ENCODE peak calls at places on chromosomes 16 and 17, in five cellular contexts. F is progenitor cell of endocrine pancreas, T is Peyer's patch, H is lower lobe of right lung, E is thoracic aorta. P is an unnamed sample.

GRCh38 chr16:29710227-29711219 is 31.5 kb downstream of the QPRT start:
- DNase-seq in H (peak), T (no peak), E (no peak), F (no peak), P (peak)

GRCh38 chr17:81156866-81157805 is 8.2 kb upstream of the PVALEF start:
- DNase-seq in T (no peak), H (no peak), F (no peak), E (no peak), P (no peak)

GRCh38 chr16:25297151-25297787 is 39.6 kb upstream of the ZKSCAN2 start:
- DNase-seq in T (no peak), F (no peak), H (no peak), E (no peak), P (no peak)

GRCh38 chr17:48646183-48647102 is 20.3 kb upstream of the HOXB9 start:
- DNase-seq in E (no peak), F (no peak), H (no peak), T (peak), P (no peak)

GRCh38 chr16:75391254-75391653 is 42.0 kb downstream of the CFDP1 start:
- DNase-seq in F (no peak), T (no peak), H (no peak), E (no peak), P (no peak)

GRCh38 chr16:49592507-49593422 is 219.2 kb downstream of the C16orf78 start:
- DNase-seq in H (no peak), T (no peak), E (no peak), F (peak), P (peak)

GRCh38 chr16:17224859-17225258 is 245.9 kb downstream of the XYLT1 start:
- DNase-seq in T (no peak), E (peak), F (no peak), H (no peak), P (peak)

GRCh38 chr16:21097151-21097550 is 53.5 kb downstream of the DNAH3 start:
- DNase-seq in H (no peak), E (no peak), T (no peak), F (no peak), P (no peak)

GRCh38 chr16:88804552-88805339 is 1.2 kb downstream of the CDT1 start:
- DNase-seq in H (no peak), E (no peak), F (no peak), T (no peak), P (peak)

GRCh38 chr17:49249890-49250522 is 19.4 kb upstream of the PHOSPHO1 start:
- DNase-seq in F (no peak), E (no peak), T (no peak), H (no peak), P (no peak)

GRCh38 chr16:82763371-82763770 is 136.6 kb downstream of the CDH13 start:
- DNase-seq in E (no peak), T (no peak), F (no peak), H (no peak), P (no peak)

GRCh38 chr17:43949777-43950176 is 4.0 kb downstream of the PYY start:
- DNase-seq in E (no peak), H (no peak), F (no peak), T (no peak), P (no peak)

GRCh38 chr17:30433514-30433913 is 43.7 kb upstream of the GOSR1 start:
- DNase-seq in E (no peak), T (no peak), H (no peak), F (no peak), P (peak)

GRCh38 chr17:62597920-62598319 is 29.6 kb upstream of the MRC2 start:
- DNase-seq in T (no peak), H (no peak), F (no peak), E (no peak), P (peak)

GRCh38 chr17:4833941-4834501 is 881 bp downstream of the MINK1 start:
- DNase-seq in E (no peak), T (peak), F (no peak), H (peak), P (peak)

DNA sequence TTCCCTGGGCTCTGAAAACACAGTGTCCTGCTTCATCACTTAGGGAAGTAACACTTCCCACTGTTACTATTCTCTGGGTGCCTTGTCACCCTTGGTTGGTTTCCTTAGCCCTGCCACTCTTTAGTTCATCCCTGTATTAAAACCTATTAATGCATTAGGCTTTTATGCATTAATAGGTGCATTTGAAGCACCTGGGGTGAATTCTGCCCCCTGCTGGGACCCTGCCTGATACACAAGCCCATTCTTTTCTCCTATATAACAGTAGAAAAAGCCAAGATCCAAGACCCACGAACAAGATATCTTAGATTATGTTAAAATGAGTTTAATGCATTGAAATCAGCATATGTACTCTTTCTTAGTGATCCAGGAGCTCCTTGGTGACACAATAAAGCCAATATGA is 235.7 kb downstream of the PMP22 start:
- DNase-seq in T (no peak), H (no peak), F (no peak), E (no peak), P (no peak)
- TF ChIP-seq CTCF in T (no peak), H (no peak), F (peak), E (no peak), P (peak)

GRCh38 chr17:28404812-28405570 is 1.0 kb downstream of the SLC46A1 start:
- DNase-seq in E (no peak), F (no peak), T (peak), H (peak), P (no peak)

GRCh38 chr17:28402224-28402630 is 3.8 kb downstream of the SLC46A1 start:
- DNase-seq in F (no peak), T (no peak), H (no peak), E (no peak), P (no peak)

GRCh38 chr17:28402844-28403243 is 3.2 kb downstream of the SLC46A1 start:
- DNase-seq in H (no peak), T (no peak), E (no peak), F (no peak), P (no peak)

GRCh38 chr17:28404461-28404811 is 1.6 kb downstream of the SLC46A1 start:
- DNase-seq in H (peak), F (no peak), E (no peak), T (no peak), P (no peak)

DNA sequence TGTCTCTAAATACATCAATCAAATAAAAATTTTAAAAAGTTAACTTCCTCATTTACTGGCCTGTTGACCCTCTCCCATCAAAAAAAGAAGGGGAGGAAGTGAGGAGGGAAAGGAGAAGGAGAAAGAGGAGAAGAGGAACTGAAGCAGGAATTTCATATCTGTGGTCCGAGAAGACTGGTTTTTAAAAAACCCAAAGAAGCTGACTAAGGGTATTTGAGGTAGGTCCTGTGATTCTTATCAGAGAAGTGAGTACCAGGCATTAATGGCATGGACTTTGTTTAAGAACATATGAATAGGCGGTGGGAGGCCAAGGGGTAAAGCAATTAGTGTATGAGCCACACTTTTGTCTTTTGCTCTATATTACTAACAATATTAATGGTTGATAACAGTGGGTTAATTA is 2.0 kb downstream of the SLC46A1 start:
- DNase-seq in F (no peak), T (no peak), H (no peak), E (no peak), P (no peak)
- TF ChIP-seq CTCF in F (no peak), T (no peak), H (no peak), E (no peak), P (no peak)

GRCh38 chr17:7706631-7707354 is 1.8 kb downstream of the EFNB3 start:
- DNase-seq in F (no peak), E (no peak), T (no peak), H (no peak), P (no peak)

GRCh38 chr17:7709031-7709430 is 4.0 kb downstream of the EFNB3 start:
- DNase-seq in E (no peak), F (no peak), H (no peak), T (no peak), P (no peak)

GRCh38 chr17:7707858-7708750 is 3.1 kb downstream of the EFNB3 start:
- DNase-seq in F (no peak), E (no peak), T (no peak), H (no peak), P (no peak)

GRCh38 chr17:7705269-7706255 is 560 bp downstream of the EFNB3 start:
- DNase-seq in T (peak), E (no peak), F (no peak), H (no peak), P (no peak)

GRCh38 chr17:7707446-7707845 is 2.4 kb downstream of the EFNB3 start:
- DNase-seq in H (no peak), F (no peak), T (peak), E (no peak), P (no peak)
- TF ChIP-seq CTCF in H (no peak), F (no peak), T (no peak), E (no peak), P (no peak)

GRCh38 chr17:61152898-61153297 is 246.7 kb upstream of the TBX2 start:
- DNase-seq in E (no peak), T (no peak), F (no peak), H (no peak), P (no peak)
- TF ChIP-seq CTCF in E (no peak), T (no peak), F (no peak), H (no peak), P (no peak)

GRCh38 chr17:32161506-32162365 is 19.4 kb downstream of the RHOT1 start:
- DNase-seq in F (no peak), E (no peak), T (peak), H (no peak), P (peak)

GRCh38 chr17:32159586-32160438 is 17.5 kb downstream of the RHOT1 start:
- DNase-seq in H (no peak), F (no peak), T (no peak), E (no peak), P (no peak)

GRCh38 chr17:32161029-32161428 is 18.7 kb downstream of the RHOT1 start:
- DNase-seq in E (no peak), H (no peak), T (no peak), F (no peak), P (no peak)

GRCh38 chr17:32158870-32159585 is 16.7 kb downstream of the RHOT1 start:
- DNase-seq in T (no peak), F (no peak), H (no peak), E (no peak), P (no peak)

DNA sequence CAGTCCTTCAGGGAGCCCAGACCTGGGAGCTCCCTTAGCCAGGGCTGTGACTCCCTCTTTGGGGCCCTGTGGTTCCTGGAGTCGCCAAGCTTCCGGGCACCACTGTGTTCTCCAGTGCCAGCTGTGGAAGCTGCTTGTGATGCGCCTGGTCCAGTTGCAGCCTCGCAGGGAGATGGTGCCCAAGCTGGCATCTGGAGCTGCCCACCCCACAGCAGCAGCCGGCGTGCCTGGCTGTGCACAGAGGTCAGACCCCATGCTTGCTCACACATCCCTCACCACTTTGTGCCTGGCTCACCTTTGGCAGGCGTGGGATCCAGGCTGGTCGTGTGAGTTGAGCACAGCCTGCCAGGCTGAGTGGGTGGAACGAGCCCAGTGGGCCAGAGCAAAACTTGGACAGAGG is 18.2 kb downstream of the RHOT1 start:
- DNase-seq in T (no peak), E (no peak), F (no peak), H (no peak), P (no peak)
- TF ChIP-seq CTCF in T (no peak), E (no peak), F (no peak), H (no peak), P (no peak)

GRCh38 chr16:1762879-1763520 is 8.3 kb downstream of the NME3 start:
- DNase-seq in T (no peak), F (no peak), E (no peak), H (no peak), P (no peak)

GRCh38 chr16:1765826-1766225 is 5.5 kb downstream of the NME3 start:
- DNase-seq in T (no peak), F (no peak), E (no peak), H (no peak), P (no peak)

GRCh38 chr16:1762196-1762878 is 9.0 kb downstream of the NME3 start:
- DNase-seq in H (no peak), F (no peak), E (no peak), T (no peak), P (no peak)

GRCh38 chr16:1764971-1765370 is 6.4 kb downstream of the NME3 start:
- DNase-seq in T (no peak), F (no peak), H (no peak), E (no peak), P (no peak)

GRCh38 chr16:1763521-1764511 is 7.5 kb downstream of the NME3 start:
- DNase-seq in H (no peak), T (no peak), E (no peak), F (no peak), P (no peak)
- TF ChIP-seq CTCF in H (no peak), T (no peak), E (no peak), F (peak), P (peak)

GRCh38 chr17:61411944-61412859 is 12.6 kb downstream of the TBX2 start:
- DNase-seq in T (peak), H (peak), F (peak), E (no peak), P (peak)

GRCh38 chr17:61411114-61411943 is 11.7 kb downstream of the TBX2 start:
- DNase-seq in F (peak), H (peak), T (peak), E (no peak), P (no peak)

GRCh38 chr17:61410100-61410551 is 10.5 kb downstream of the TBX2 start:
- DNase-seq in F (no peak), H (peak), E (no peak), T (peak), P (no peak)

GRCh38 chr17:61409301-61410099 is 9.9 kb downstream of the TBX2 start:
- DNase-seq in H (peak), T (peak), F (peak), E (no peak), P (peak)

DNA sequence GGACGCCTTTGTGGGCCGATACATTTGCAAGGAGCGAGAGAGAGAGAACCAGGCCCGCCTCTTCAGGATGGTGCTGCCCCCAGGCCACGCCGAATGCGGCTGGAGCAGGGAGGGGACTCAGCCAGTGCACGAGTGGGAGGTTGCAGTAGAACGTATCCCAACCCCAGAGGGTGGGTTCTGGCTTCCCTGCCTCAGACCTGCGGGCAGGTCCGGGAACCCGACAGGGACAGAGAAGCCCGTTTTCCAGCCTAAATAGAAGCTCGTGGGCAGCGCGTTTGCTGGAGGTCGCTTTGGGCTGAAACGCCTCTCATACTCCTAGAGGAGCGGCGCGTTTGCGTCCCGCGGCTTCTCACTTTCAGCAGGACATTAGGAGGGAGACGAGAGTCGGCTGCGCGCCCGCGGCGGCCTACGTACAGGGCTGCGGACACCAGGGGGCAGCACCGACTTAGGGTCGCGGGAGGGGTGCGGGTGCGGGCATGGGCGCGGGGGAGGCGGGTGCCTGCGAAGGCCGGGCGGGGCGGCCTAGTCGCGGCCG is 11.0 kb downstream of the TBX2 start:
- DNase-seq in H (peak), E (no peak), F (peak), T (peak), P (no peak)
- TF ChIP-seq CTCF in H (peak), E (peak), F (peak), T (peak), P (no peak)